ENCODE peak calls at places on chromosome 1, in seven cellular contexts. G is HCT116, O is GM12892, S is GM12878, E is endothelial cell of umbilical vein, L is sigmoid colon, C is GM23338. P is an unnamed sample.

GRCh38 chr1:210597555-210598134 is 268.9 kb downstream of the HHAT start:
- DNase-seq in G (no peak), O (no peak), S (peak; percentile 7), E (no peak), L (no peak), C (no peak), P (no peak)

GRCh38 chr1:12617511-12617900 is 504 bp downstream of the DHRS3 start:
- DNase-seq in G (no peak), O (no peak), S (no peak), E (no peak), L (no peak), C (peak; percentile 38), P (no peak)

GRCh38 chr1:36847761-36848160 is 186.6 kb downstream of the GRIK3 start:
- DNase-seq in G (no peak), O (no peak), S (no peak), E (no peak), L (no peak), C (peak; percentile 64), P (no peak)

GRCh38 chr1:244273262-244273844 is 178.4 kb downstream of the ADSS2 start:
- DNase-seq in G (no peak), O (no peak), S (no peak), E (peak; percentile 74), L (no peak), C (no peak), P (no peak)

GRCh38 chr1:53477626-53478025 is 18.4 kb downstream of the DMRTB1 start:
- DNase-seq in G (no peak), O (no peak), S (no peak), E (no peak), L (peak; percentile 40), C (no peak), P (no peak)

GRCh38 chr1:30694248-30695175 is 28.9 kb downstream of the MATN1 start:
- DNase-seq in G (no peak), O (no peak), S (no peak), E (no peak), L (peak; percentile 63), C (no peak), P (no peak)

GRCh38 chr1:37951041-37951782 is 4.4 kb upstream of the INPP5B start:
- DNase-seq in G (no peak), O (no peak), S (no peak), E (no peak), L (peak; percentile 48), C (no peak), P (no peak)

GRCh38 chr1:53334781-53335180 is 6.9 kb upstream of the LRP8 start:
- DNase-seq in G (no peak), O (no peak), S (no peak), E (no peak), L (no peak), C (no peak), P (no peak)

GRCh38 chr1:56073614-56074356 is 505.6 kb downstream of the PLPP3 start:
- DNase-seq in G (no peak), O (no peak), S (no peak), E (peak; percentile 99), L (peak; percentile 87), C (no peak), P (no peak)

GRCh38 chr1:157201767-157202166 is 63.6 kb upstream of the ETV3 start:
- DNase-seq in G (no peak), O (no peak), S (no peak), E (no peak), L (no peak), C (no peak), P (peak; percentile 91)

GRCh38 chr1:80536464-80536863 is 1264.3 kb upstream of the ADGRL2 start:
- DNase-seq in G (no peak), O (no peak), S (no peak), E (no peak), L (no peak), C (no peak), P (no peak)

GRCh38 chr1:66532798-66533783 is 862 bp upstream of the SGIP1 start:
- DNase-seq in G (no peak), O (no peak), S (no peak), E (peak; percentile 81), L (peak; percentile 72), C (peak; percentile 62), P (no peak)

GRCh38 chr1:6949991-6950765 is 164.9 kb downstream of the CAMTA1 start:
- DNase-seq in G (no peak), O (no peak), S (no peak), E (no peak), L (no peak), C (no peak), P (no peak)

GRCh38 chr1:232547938-232548484 is 81.9 kb downstream of the SIPA1L2 start:
- DNase-seq in G (no peak), O (no peak), S (no peak), E (no peak), L (no peak), C (no peak), P (no peak)

GRCh38 chr1:213060836-213061235 is 9.8 kb downstream of the RPS6KC1 start:
- DNase-seq in G (no peak), O (no peak), S (no peak), E (no peak), L (no peak), C (no peak), P (no peak)

GRCh38 chr1:164772635-164773034 is 213.7 kb downstream of the PBX1 start:
- DNase-seq in G (peak; percentile 75), O (no peak), S (no peak), E (no peak), L (peak; percentile 88), C (no peak), P (no peak)

GRCh38 chr1:164771001-164771550 is 212.1 kb downstream of the PBX1 start:
- DNase-seq in G (no peak), O (no peak), S (no peak), E (no peak), L (no peak), C (no peak), P (no peak)

GRCh38 chr1:164770149-164770529 is 211.2 kb downstream of the PBX1 start:
- DNase-seq in G (no peak), O (no peak), S (no peak), E (no peak), L (no peak), C (no peak), P (no peak)

GRCh38 chr1:164773146-164773545 is 214.2 kb downstream of the PBX1 start:
- DNase-seq in G (no peak), O (no peak), S (no peak), E (no peak), L (no peak), C (no peak), P (no peak)

GRCh38 chr1:164771568-164772350 is 212.8 kb downstream of the PBX1 start:
- DNase-seq in G (no peak), O (no peak), S (no peak), E (peak; percentile 32), L (no peak), C (peak; percentile 70), P (no peak)
- TF ChIP-seq POLR2AphosphoS5 in G (no peak), O (no peak), S (no peak), E (no peak), L (peak; percentile 73), C (no peak), P (no peak)

GRCh38 chr1:185679220-185679619 is 55.0 kb upstream of the HMCN1 start:
- DNase-seq in G (no peak), O (no peak), S (no peak), E (no peak), L (no peak), C (no peak), P (no peak)

GRCh38 chr1:185676969-185677368 is 57.2 kb upstream of the HMCN1 start:
- DNase-seq in G (no peak), O (no peak), S (no peak), E (no peak), L (no peak), C (no peak), P (no peak)

GRCh38 chr1:185680453-185680852 is 53.7 kb upstream of the HMCN1 start:
- DNase-seq in G (no peak), O (no peak), S (no peak), E (no peak), L (no peak), C (no peak), P (no peak)

DNA sequence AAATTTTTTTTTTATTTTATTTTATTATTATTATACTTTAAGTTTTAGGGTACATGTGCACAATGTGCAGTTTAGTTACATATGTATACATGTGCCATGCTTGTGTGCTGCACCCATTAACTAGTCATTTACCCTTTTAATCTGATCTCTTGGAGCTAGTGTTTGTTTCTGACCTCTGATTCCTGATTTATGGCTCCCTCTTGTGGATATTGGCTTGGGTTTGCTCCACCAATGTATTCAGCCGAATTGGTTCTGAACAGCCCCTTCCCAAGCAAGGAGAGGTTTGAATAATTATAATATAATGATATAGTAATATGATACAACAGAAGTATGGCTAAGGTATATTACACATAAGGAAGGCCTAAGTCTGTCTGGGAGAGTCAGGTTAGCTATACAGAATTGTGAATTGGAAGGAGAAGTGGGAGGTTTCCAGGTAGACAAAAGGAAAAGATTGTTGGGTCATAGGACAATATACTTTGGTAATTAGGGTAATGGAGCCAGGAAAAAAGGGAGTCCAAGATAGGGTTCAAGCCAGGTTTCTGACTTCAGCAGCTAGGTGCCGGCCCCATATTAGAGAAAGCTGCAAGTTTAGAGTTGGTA is 53.1 kb upstream of the HMCN1 start:
- DNase-seq in G (peak; percentile 45), O (no peak), S (peak; percentile 21), E (peak; percentile 64), L (no peak), C (peak; percentile 78), P (no peak)
- TF ChIP-seq POLR2AphosphoS5 in G (no peak), O (no peak), S (no peak), E (no peak), L (no peak), C (no peak), P (no peak)

DNA sequence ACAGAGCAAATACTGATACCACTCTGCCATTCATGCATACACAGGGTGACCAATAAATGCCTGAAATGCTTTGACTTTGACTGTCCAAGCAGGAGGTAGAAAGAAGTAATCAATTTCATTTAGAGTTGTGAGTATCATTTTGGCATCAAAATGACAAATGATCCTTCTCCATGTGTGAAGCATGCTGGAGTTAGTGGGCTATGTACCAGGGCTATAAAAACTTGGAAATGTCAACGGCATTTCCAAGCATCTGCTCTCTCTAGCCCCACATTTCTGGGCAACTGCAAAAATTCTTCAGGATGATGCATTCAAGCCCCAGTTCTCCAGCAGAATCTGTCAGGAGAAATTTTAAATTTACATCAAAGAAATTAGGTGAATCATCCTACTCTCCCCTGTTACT is 208.4 kb upstream of the PTBP2 start:
- DNase-seq in G (no peak), O (no peak), S (no peak), E (no peak), L (no peak), C (no peak), P (no peak)
- TF ChIP-seq POLR2AphosphoS5 in G (no peak), O (no peak), S (no peak), E (no peak), L (no peak), C (no peak), P (no peak)

GRCh38 chr1:171611306-171611705 is 10.7 kb upstream of the MYOCOS start:
- DNase-seq in G (no peak), O (no peak), S (no peak), E (no peak), L (no peak), C (no peak), P (no peak)

GRCh38 chr1:171613282-171613681 is 8.8 kb upstream of the MYOCOS start:
- DNase-seq in G (no peak), O (no peak), S (no peak), E (no peak), L (no peak), C (no peak), P (no peak)

DNA sequence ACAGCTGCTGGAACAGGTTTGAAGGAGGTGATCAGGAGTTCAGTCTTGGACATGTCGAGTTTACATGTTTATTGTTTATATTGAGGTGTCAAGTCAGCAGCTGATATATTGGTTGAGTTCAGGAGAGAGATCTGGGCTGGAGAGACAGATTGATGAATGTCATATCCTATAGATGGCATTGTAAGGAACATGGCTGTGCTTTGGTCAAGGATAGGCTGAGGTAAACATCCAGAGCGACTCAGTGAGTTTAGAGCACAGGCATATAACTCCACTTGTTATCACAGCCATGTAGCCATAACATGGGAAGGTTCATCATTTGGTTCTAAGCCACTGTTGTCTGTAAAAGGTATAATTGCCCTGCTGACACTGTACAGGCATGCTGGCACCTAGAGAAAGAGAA is 5.5 kb upstream of the MYOCOS start:
- DNase-seq in G (no peak), O (no peak), S (no peak), E (no peak), L (no peak), C (no peak), P (no peak)
- TF ChIP-seq POLR2AphosphoS5 in G (no peak), O (no peak), S (no peak), E (no peak), L (no peak), C (no peak), P (no peak)